ENCODE peak calls at places on chromosomes 1 and 21, in six cellular contexts. One of them, this sample, is unnamed.

GRCh38 chr1:200359610-200360163 is 50.1 kb downstream of the ZNF281 start:
- DNase-seq in NCI-H1694 treated with DMSO at 0.1 percent for 48 hours: no peak
- DNase-seq in stomach: no peak
- DNase-seq in A172: no peak
- DNase-seq in immature natural killer cell: no peak
- DNase-seq in astrocyte of the spinal cord: no peak
- DNase-seq in this sample: no peak

GRCh38 chr1:226029568-226030225 is 30.6 kb upstream of the SDE2 start:
- DNase-seq in immature natural killer cell: no peak
- DNase-seq in stomach: no peak
- DNase-seq in astrocyte of the spinal cord: no peak
- DNase-seq in A172: no peak
- DNase-seq in NCI-H1694 treated with DMSO at 0.1 percent for 48 hours: no peak
- DNase-seq in this sample: peak

GRCh38 chr1:225736651-225737097 is 41.0 kb upstream of the SRP9 start:
- DNase-seq in stomach: no peak
- DNase-seq in A172: no peak
- DNase-seq in NCI-H1694 treated with DMSO at 0.1 percent for 48 hours: no peak
- DNase-seq in immature natural killer cell: no peak
- DNase-seq in astrocyte of the spinal cord: no peak
- DNase-seq in this sample: no peak

GRCh38 chr21:46661211-46661625 is 25.7 kb downstream of the PRMT2 start:
- DNase-seq in astrocyte of the spinal cord: peak
- DNase-seq in immature natural killer cell: peak
- DNase-seq in NCI-H1694 treated with DMSO at 0.1 percent for 48 hours: no peak
- DNase-seq in stomach: peak
- DNase-seq in A172: no peak
- DNase-seq in this sample: peak

GRCh38 chr1:91092503-91092902 is 70.7 kb upstream of the ZNF644 start:
- DNase-seq in NCI-H1694 treated with DMSO at 0.1 percent for 48 hours: no peak
- DNase-seq in stomach: no peak
- DNase-seq in immature natural killer cell: no peak
- DNase-seq in A172: peak
- DNase-seq in astrocyte of the spinal cord: no peak
- DNase-seq in this sample: no peak

GRCh38 chr1:201542166-201543045 is 3.5 kb downstream of the NAV1 start:
- DNase-seq in astrocyte of the spinal cord: peak
- DNase-seq in immature natural killer cell: no peak
- DNase-seq in stomach: no peak
- DNase-seq in NCI-H1694 treated with DMSO at 0.1 percent for 48 hours: no peak
- DNase-seq in A172: peak
- DNase-seq in this sample: no peak

GRCh38 chr1:54003249-54003646 is 14.7 kb downstream of the LDLRAD1 start:
- DNase-seq in immature natural killer cell: no peak
- DNase-seq in NCI-H1694 treated with DMSO at 0.1 percent for 48 hours: no peak
- DNase-seq in A172: no peak
- DNase-seq in astrocyte of the spinal cord: no peak
- DNase-seq in stomach: peak
- DNase-seq in this sample: no peak

GRCh38 chr1:46134660-46135331 is 2.4 kb upstream of the PIK3R3 start:
- DNase-seq in NCI-H1694 treated with DMSO at 0.1 percent for 48 hours: peak
- DNase-seq in immature natural killer cell: no peak
- DNase-seq in astrocyte of the spinal cord: peak
- DNase-seq in A172: no peak
- DNase-seq in stomach: no peak
- DNase-seq in this sample: peak

GRCh38 chr1:183942933-183943693 is 94.4 kb downstream of the COLGALT2 start:
- DNase-seq in immature natural killer cell: no peak
- DNase-seq in NCI-H1694 treated with DMSO at 0.1 percent for 48 hours: no peak
- DNase-seq in stomach: no peak
- DNase-seq in A172: peak
- DNase-seq in astrocyte of the spinal cord: peak
- DNase-seq in this sample: no peak

GRCh38 chr1:28580706-28581530 is 11.1 kb upstream of the RAB42 start:
- DNase-seq in NCI-H1694 treated with DMSO at 0.1 percent for 48 hours: peak
- DNase-seq in astrocyte of the spinal cord: peak
- DNase-seq in stomach: peak
- DNase-seq in immature natural killer cell: peak
- DNase-seq in A172: no peak
- DNase-seq in this sample: peak

GRCh38 chr1:228104526-228105251 is 1.6 kb upstream of the C1orf35 start:
- DNase-seq in astrocyte of the spinal cord: no peak
- DNase-seq in NCI-H1694 treated with DMSO at 0.1 percent for 48 hours: no peak
- DNase-seq in immature natural killer cell: no peak
- DNase-seq in A172: no peak
- DNase-seq in stomach: no peak
- DNase-seq in this sample: no peak

GRCh38 chr21:40847956-40848355 is 998 bp upstream of the DSCAM start:
- DNase-seq in stomach: no peak
- DNase-seq in NCI-H1694 treated with DMSO at 0.1 percent for 48 hours: no peak
- DNase-seq in A172: no peak
- DNase-seq in immature natural killer cell: no peak
- DNase-seq in astrocyte of the spinal cord: no peak
- DNase-seq in this sample: no peak

GRCh38 chr1:202589190-202589680 is 121.0 kb downstream of the SYT2 start:
- DNase-seq in A172: peak
- DNase-seq in stomach: peak
- DNase-seq in NCI-H1694 treated with DMSO at 0.1 percent for 48 hours: no peak
- DNase-seq in astrocyte of the spinal cord: peak
- DNase-seq in immature natural killer cell: no peak
- DNase-seq in this sample: peak

GRCh38 chr1:28915036-28915895 is 897 bp downstream of the EPB41 start:
- DNase-seq in NCI-H1694 treated with DMSO at 0.1 percent for 48 hours: peak
- DNase-seq in immature natural killer cell: peak
- DNase-seq in astrocyte of the spinal cord: peak
- DNase-seq in A172: no peak
- DNase-seq in stomach: peak
- DNase-seq in this sample: peak

GRCh38 chr1:24384251-24385090 is 29.1 kb downstream of the STPG1 start:
- DNase-seq in NCI-H1694 treated with DMSO at 0.1 percent for 48 hours: no peak
- DNase-seq in A172: no peak
- DNase-seq in stomach: peak
- DNase-seq in astrocyte of the spinal cord: peak
- DNase-seq in immature natural killer cell: peak
- DNase-seq in this sample: peak

GRCh38 chr21:21688877-21689276 is 690.7 kb downstream of the NCAM2 start:
- DNase-seq in stomach: no peak
- DNase-seq in A172: peak
- DNase-seq in immature natural killer cell: no peak
- DNase-seq in NCI-H1694 treated with DMSO at 0.1 percent for 48 hours: no peak
- DNase-seq in astrocyte of the spinal cord: peak
- DNase-seq in this sample: no peak

GRCh38 chr1:24277420-24278169 is 41.6 kb upstream of the GRHL3 start:
- DNase-seq in immature natural killer cell: peak
- DNase-seq in astrocyte of the spinal cord: peak
- DNase-seq in stomach: no peak
- DNase-seq in A172: peak
- DNase-seq in NCI-H1694 treated with DMSO at 0.1 percent for 48 hours: peak
- DNase-seq in this sample: no peak

GRCh38 chr1:25427696-25428095 is 3.0 kb upstream of the MACO1 start:
- DNase-seq in NCI-H1694 treated with DMSO at 0.1 percent for 48 hours: no peak
- DNase-seq in immature natural killer cell: no peak
- DNase-seq in A172: no peak
- DNase-seq in stomach: no peak
- DNase-seq in astrocyte of the spinal cord: no peak
- DNase-seq in this sample: no peak

GRCh38 chr1:155940993-155941844 is at the start of gene RXFP4:
- DNase-seq in stomach: peak
- DNase-seq in astrocyte of the spinal cord: no peak
- DNase-seq in immature natural killer cell: no peak
- DNase-seq in A172: peak
- DNase-seq in NCI-H1694 treated with DMSO at 0.1 percent for 48 hours: no peak
- DNase-seq in this sample: peak

This sample was measured in thyroid gland.